ENCODE peak calls at places on chromosomes 4 and X, in nine cellular contexts. One of them, this sample, is unnamed.

GRCh38 chr4:182862921-182863320 is 54.3 kb downstream of the DCTD start:
- DNase-seq in IMR-90: no peak
- DNase-seq in endothelial cell: no peak
- DNase-seq in fibroblast of mammary gland: no peak
- DNase-seq in A549: no peak
- DNase-seq in MM.1S: no peak
- DNase-seq in neural crest cell: no peak
- DNase-seq in left ventricle myocardium inferior: no peak
- DNase-seq in cardiac fibroblast: no peak
- DNase-seq in this sample: no peak

GRCh38 chrX:56281789-56282188 is 49.6 kb downstream of the KLF8 start:
- DNase-seq in MM.1S: peak
- DNase-seq in fibroblast of mammary gland: peak
- DNase-seq in left ventricle myocardium inferior: no peak
- DNase-seq in neural crest cell: no peak
- DNase-seq in A549: peak
- DNase-seq in IMR-90: peak
- DNase-seq in cardiac fibroblast: peak
- DNase-seq in endothelial cell: peak
- DNase-seq in this sample: no peak

GRCh38 chr4:106095408-106095807 is 200.1 kb downstream of the NPNT start:
- DNase-seq in A549: no peak
- DNase-seq in IMR-90: peak
- DNase-seq in MM.1S: no peak
- DNase-seq in cardiac fibroblast: peak
- DNase-seq in fibroblast of mammary gland: no peak
- DNase-seq in left ventricle myocardium inferior: no peak
- DNase-seq in endothelial cell: no peak
- DNase-seq in neural crest cell: no peak
- DNase-seq in this sample: no peak

GRCh38 chr4:126874533-126874932 is 758.2 kb upstream of the INTU start:
- DNase-seq in endothelial cell: no peak
- DNase-seq in MM.1S: no peak
- DNase-seq in cardiac fibroblast: no peak
- DNase-seq in A549: no peak
- DNase-seq in neural crest cell: no peak
- DNase-seq in fibroblast of mammary gland: no peak
- DNase-seq in left ventricle myocardium inferior: no peak
- DNase-seq in IMR-90: no peak
- DNase-seq in this sample: no peak

GRCh38 chrX:16839852-16840460 is 30.2 kb downstream of the RBBP7 start:
- DNase-seq in fibroblast of mammary gland: peak
- DNase-seq in left ventricle myocardium inferior: no peak
- DNase-seq in A549: peak
- DNase-seq in IMR-90: peak
- DNase-seq in neural crest cell: no peak
- DNase-seq in MM.1S: no peak
- DNase-seq in cardiac fibroblast: peak
- DNase-seq in endothelial cell: no peak
- DNase-seq in this sample: no peak

GRCh38 chr4:38762560-38762959 is 20.2 kb downstream of the TLR10 start:
- DNase-seq in fibroblast of mammary gland: no peak
- DNase-seq in cardiac fibroblast: no peak
- DNase-seq in neural crest cell: no peak
- DNase-seq in left ventricle myocardium inferior: no peak
- DNase-seq in A549: no peak
- DNase-seq in endothelial cell: no peak
- DNase-seq in IMR-90: no peak
- DNase-seq in MM.1S: no peak
- DNase-seq in this sample: peak

GRCh38 chrX:153539171-153539978 is 21.9 kb downstream of the ATP2B3 start:
- DNase-seq in MM.1S: peak
- DNase-seq in fibroblast of mammary gland: peak
- DNase-seq in IMR-90: peak
- DNase-seq in neural crest cell: peak
- DNase-seq in endothelial cell: peak
- DNase-seq in left ventricle myocardium inferior: peak
- DNase-seq in cardiac fibroblast: peak
- DNase-seq in A549: peak
- DNase-seq in this sample: peak

GRCh38 chrX:9379697-9380551 is 84.9 kb upstream of the TBL1X start:
- DNase-seq in A549: peak
- DNase-seq in endothelial cell: no peak
- DNase-seq in MM.1S: no peak
- DNase-seq in fibroblast of mammary gland: peak
- DNase-seq in neural crest cell: no peak
- DNase-seq in IMR-90: peak
- DNase-seq in cardiac fibroblast: peak
- DNase-seq in left ventricle myocardium inferior: no peak
- DNase-seq in this sample: no peak

GRCh38 chr4:24753519-24753918 is 41.9 kb upstream of the SOD3 start:
- DNase-seq in left ventricle myocardium inferior: no peak
- DNase-seq in A549: peak
- DNase-seq in cardiac fibroblast: peak
- DNase-seq in neural crest cell: no peak
- DNase-seq in fibroblast of mammary gland: peak
- DNase-seq in MM.1S: no peak
- DNase-seq in IMR-90: peak
- DNase-seq in endothelial cell: no peak
- DNase-seq in this sample: no peak

GRCh38 chr4:9944431-9945425 is 76.6 kb downstream of the SLC2A9 start:
- DNase-seq in fibroblast of mammary gland: no peak
- DNase-seq in A549: no peak
- DNase-seq in neural crest cell: no peak
- DNase-seq in left ventricle myocardium inferior: no peak
- DNase-seq in IMR-90: no peak
- DNase-seq in endothelial cell: no peak
- DNase-seq in MM.1S: no peak
- DNase-seq in cardiac fibroblast: peak
- DNase-seq in this sample: no peak

GRCh38 chr4:148196168-148196567 is 246.0 kb downstream of the NR3C2 start:
- DNase-seq in IMR-90: no peak
- DNase-seq in fibroblast of mammary gland: no peak
- DNase-seq in endothelial cell: no peak
- DNase-seq in MM.1S: no peak
- DNase-seq in left ventricle myocardium inferior: no peak
- DNase-seq in neural crest cell: no peak
- DNase-seq in cardiac fibroblast: no peak
- DNase-seq in A549: no peak
- DNase-seq in this sample: no peak

GRCh38 chr4:98539741-98540140 is 118.7 kb downstream of the TSPAN5 start:
- DNase-seq in fibroblast of mammary gland: no peak
- DNase-seq in MM.1S: no peak
- DNase-seq in neural crest cell: no peak
- DNase-seq in endothelial cell: no peak
- DNase-seq in cardiac fibroblast: no peak
- DNase-seq in IMR-90: no peak
- DNase-seq in A549: no peak
- DNase-seq in left ventricle myocardium inferior: no peak
- DNase-seq in this sample: no peak

GRCh38 chrX:107825698-107826285 is at the start of gene MID2:
- DNase-seq in A549: peak
- DNase-seq in fibroblast of mammary gland: peak
- DNase-seq in neural crest cell: peak
- DNase-seq in left ventricle myocardium inferior: peak
- DNase-seq in endothelial cell: peak
- DNase-seq in IMR-90: no peak
- DNase-seq in MM.1S: peak
- DNase-seq in cardiac fibroblast: peak
- DNase-seq in this sample: peak

GRCh38 chrX:19799319-19800182 is 87.8 kb downstream of the SH3KBP1 start:
- DNase-seq in A549: no peak
- DNase-seq in endothelial cell: no peak
- DNase-seq in neural crest cell: no peak
- DNase-seq in fibroblast of mammary gland: peak
- DNase-seq in MM.1S: no peak
- DNase-seq in IMR-90: peak
- DNase-seq in cardiac fibroblast: peak
- DNase-seq in left ventricle myocardium inferior: no peak
- DNase-seq in this sample: no peak

GRCh38 chrX:24494544-24495113 is 29.5 kb downstream of the PDK3 start:
- DNase-seq in IMR-90: peak
- DNase-seq in A549: peak
- DNase-seq in MM.1S: no peak
- DNase-seq in endothelial cell: no peak
- DNase-seq in left ventricle myocardium inferior: no peak
- DNase-seq in fibroblast of mammary gland: peak
- DNase-seq in cardiac fibroblast: peak
- DNase-seq in neural crest cell: no peak
- DNase-seq in this sample: no peak

GRCh38 chr4:17497890-17498523 is 13.9 kb downstream of the QDPR start:
- DNase-seq in neural crest cell: no peak
- DNase-seq in MM.1S: no peak
- DNase-seq in fibroblast of mammary gland: no peak
- DNase-seq in endothelial cell: no peak
- DNase-seq in IMR-90: peak
- DNase-seq in left ventricle myocardium inferior: no peak
- DNase-seq in cardiac fibroblast: no peak
- DNase-seq in A549: no peak
- DNase-seq in this sample: no peak

GRCh38 chrX:150607200-150607599 is 38.8 kb downstream of the MTM1 start:
- DNase-seq in endothelial cell: no peak
- DNase-seq in fibroblast of mammary gland: no peak
- DNase-seq in left ventricle myocardium inferior: no peak
- DNase-seq in cardiac fibroblast: no peak
- DNase-seq in IMR-90: no peak
- DNase-seq in MM.1S: no peak
- DNase-seq in A549: no peak
- DNase-seq in neural crest cell: no peak
- DNase-seq in this sample: no peak

GRCh38 chrX:21838937-21839333 is 482 bp upstream of the MBTPS2 start:
- DNase-seq in endothelial cell: no peak
- DNase-seq in MM.1S: peak
- DNase-seq in left ventricle myocardium inferior: no peak
- DNase-seq in IMR-90: peak
- DNase-seq in cardiac fibroblast: peak
- DNase-seq in fibroblast of mammary gland: peak
- DNase-seq in neural crest cell: no peak
- DNase-seq in A549: peak
- DNase-seq in this sample: no peak

GRCh38 chr4:162640152-162640551 is 476.4 kb upstream of the FSTL5 start:
- DNase-seq in endothelial cell: no peak
- DNase-seq in neural crest cell: no peak
- DNase-seq in cardiac fibroblast: no peak
- DNase-seq in IMR-90: no peak
- DNase-seq in MM.1S: no peak
- DNase-seq in A549: no peak
- DNase-seq in fibroblast of mammary gland: no peak
- DNase-seq in left ventricle myocardium inferior: no peak
- DNase-seq in this sample: no peak
- TF ChIP-seq CTCF in endothelial cell: no peak
- TF ChIP-seq CTCF in neural crest cell: no peak
- TF ChIP-seq CTCF in cardiac fibroblast: no peak
- TF ChIP-seq CTCF in IMR-90: no peak
- TF ChIP-seq CTCF in MM.1S: no peak
- TF ChIP-seq CTCF in A549: no peak
- TF ChIP-seq CTCF in fibroblast of mammary gland: no peak
- TF ChIP-seq CTCF in left ventricle myocardium inferior: no peak
- TF ChIP-seq CTCF in this sample: no peak

DNA sequence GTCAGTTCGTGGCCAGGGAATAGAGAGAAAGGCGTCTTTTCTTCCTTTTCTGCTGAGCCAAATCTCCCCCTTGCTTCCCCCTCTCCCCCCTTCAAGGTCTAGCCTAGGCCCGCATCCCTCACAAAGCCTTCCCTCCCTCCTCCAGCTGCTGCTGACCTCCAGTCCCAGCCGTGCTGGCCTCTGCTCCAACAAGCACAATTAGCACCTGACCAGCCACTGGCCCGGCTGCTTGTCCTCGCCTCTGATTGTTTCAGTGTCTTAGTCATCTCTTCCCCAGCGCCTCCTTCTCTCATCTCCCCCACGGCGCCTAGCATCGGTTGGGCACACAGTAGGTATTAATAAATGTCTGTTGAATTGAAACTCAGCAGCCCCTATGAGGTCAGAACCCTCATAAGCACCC is 4.2 kb downstream of the ELF4 start:
- DNase-seq in MM.1S: no peak
- DNase-seq in left ventricle myocardium inferior: peak
- DNase-seq in endothelial cell: no peak
- DNase-seq in neural crest cell: no peak
- DNase-seq in fibroblast of mammary gland: peak
- DNase-seq in cardiac fibroblast: peak
- DNase-seq in A549: no peak
- DNase-seq in IMR-90: no peak
- DNase-seq in this sample: no peak
- TF ChIP-seq CTCF in MM.1S: no peak
- TF ChIP-seq CTCF in left ventricle myocardium inferior: no peak
- TF ChIP-seq CTCF in endothelial cell: no peak
- TF ChIP-seq CTCF in neural crest cell: no peak
- TF ChIP-seq CTCF in fibroblast of mammary gland: no peak
- TF ChIP-seq CTCF in cardiac fibroblast: no peak
- TF ChIP-seq CTCF in A549: no peak
- TF ChIP-seq CTCF in IMR-90: no peak
- TF ChIP-seq CTCF in this sample: no peak

GRCh38 chr4:20078644-20079043 is 173.1 kb upstream of the SLIT2 start:
- DNase-seq in fibroblast of mammary gland: no peak
- DNase-seq in cardiac fibroblast: no peak
- DNase-seq in endothelial cell: no peak
- DNase-seq in A549: no peak
- DNase-seq in IMR-90: no peak
- DNase-seq in left ventricle myocardium inferior: no peak
- DNase-seq in MM.1S: no peak
- DNase-seq in neural crest cell: no peak
- DNase-seq in this sample: no peak

GRCh38 chr4:20074450-20074849 is 177.3 kb upstream of the SLIT2 start:
- DNase-seq in cardiac fibroblast: peak
- DNase-seq in IMR-90: peak
- DNase-seq in left ventricle myocardium inferior: no peak
- DNase-seq in A549: no peak
- DNase-seq in neural crest cell: no peak
- DNase-seq in fibroblast of mammary gland: no peak
- DNase-seq in endothelial cell: no peak
- DNase-seq in MM.1S: no peak
- DNase-seq in this sample: no peak

DNA sequence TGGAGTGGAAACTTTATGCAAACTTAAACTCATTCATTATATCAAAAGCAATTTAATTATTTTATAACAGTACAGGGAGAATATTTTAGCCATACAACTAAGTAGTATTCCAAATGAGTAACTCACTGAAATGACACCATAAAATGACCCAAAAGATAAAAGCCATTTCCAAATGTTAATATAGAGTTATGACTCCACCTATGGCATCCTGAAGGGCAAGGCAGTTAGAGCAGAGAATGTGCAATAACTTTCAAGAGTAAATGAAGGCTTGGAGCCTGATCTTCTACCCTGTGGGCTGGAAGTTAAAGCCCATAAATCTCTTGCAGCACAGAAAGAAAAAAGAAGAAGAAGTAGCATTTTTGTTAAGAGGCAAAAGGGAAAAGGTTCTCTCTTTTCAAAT is 176.2 kb upstream of the SLIT2 start:
- DNase-seq in MM.1S: no peak
- DNase-seq in endothelial cell: no peak
- DNase-seq in neural crest cell: no peak
- DNase-seq in fibroblast of mammary gland: peak
- DNase-seq in left ventricle myocardium inferior: no peak
- DNase-seq in IMR-90: peak
- DNase-seq in A549: no peak
- DNase-seq in cardiac fibroblast: peak
- DNase-seq in this sample: no peak
- TF ChIP-seq CTCF in MM.1S: no peak
- TF ChIP-seq CTCF in endothelial cell: no peak
- TF ChIP-seq CTCF in neural crest cell: no peak
- TF ChIP-seq CTCF in fibroblast of mammary gland: no peak
- TF ChIP-seq CTCF in left ventricle myocardium inferior: no peak
- TF ChIP-seq CTCF in IMR-90: peak
- TF ChIP-seq CTCF in A549: no peak
- TF ChIP-seq CTCF in cardiac fibroblast: no peak
- TF ChIP-seq CTCF in this sample: no peak

GRCh38 chr4:87977521-87978278 is 2.2 kb downstream of the SPP1 start:
- DNase-seq in IMR-90: no peak
- DNase-seq in left ventricle myocardium inferior: no peak
- DNase-seq in A549: no peak
- DNase-seq in cardiac fibroblast: no peak
- DNase-seq in endothelial cell: no peak
- DNase-seq in fibroblast of mammary gland: no peak
- DNase-seq in MM.1S: no peak
- DNase-seq in neural crest cell: no peak
- DNase-seq in this sample: no peak
- TF ChIP-seq CTCF in IMR-90: no peak
- TF ChIP-seq CTCF in left ventricle myocardium inferior: no peak
- TF ChIP-seq CTCF in A549: no peak
- TF ChIP-seq CTCF in cardiac fibroblast: no peak
- TF ChIP-seq CTCF in endothelial cell: no peak
- TF ChIP-seq CTCF in fibroblast of mammary gland: no peak
- TF ChIP-seq CTCF in MM.1S: no peak
- TF ChIP-seq CTCF in neural crest cell: no peak
- TF ChIP-seq CTCF in this sample: no peak